ENCODE peak calls at places on chromosomes 12 and 14, in six cellular contexts. N is IMR-90, H is A549, Y is right lobe of liver, A is ovary, S is sigmoid colon. E is an unnamed sample.

GRCh38 chr14:102927346-102927877 is 4.9 kb downstream of the AMN start:
- DNase-seq in N (no peak), H (no peak), Y (no peak), A (no peak), S (no peak), E (peak; percentile 36)

GRCh38 chr12:44235674-44236073 is 399.8 kb downstream of the TMEM117 start:
- DNase-seq in N (no peak), H (no peak), Y (no peak), A (no peak), S (no peak), E (no peak)

GRCh38 chr12:94112116-94112515 is 36.3 kb upstream of the PLXNC1 start:
- DNase-seq in N (no peak), H (no peak), Y (no peak), A (no peak), S (no peak), E (no peak)

GRCh38 chr12:23579257-23579656 is 370.2 kb downstream of the SOX5 start:
- DNase-seq in N (no peak), H (no peak), Y (no peak), A (no peak), S (no peak), E (no peak)

GRCh38 chr12:96257550-96258392 is 63.6 kb downstream of the ELK3 start:
- DNase-seq in N (peak; percentile 54), H (no peak), Y (no peak), A (no peak), S (no peak), E (no peak)

GRCh38 chr12:64229240-64229639 is 7.1 kb upstream of the KICS2 start:
- DNase-seq in N (no peak), H (no peak), Y (no peak), A (no peak), S (no peak), E (no peak)

GRCh38 chr12:65490193-65490592 is 211.7 kb downstream of the MSRB3 start:
- DNase-seq in N (no peak), H (no peak), Y (no peak), A (no peak), S (no peak), E (no peak)

GRCh38 chr14:74982661-74983060 is 20.1 kb upstream of the EIF2B2 start:
- DNase-seq in N (no peak), H (no peak), Y (no peak), A (no peak), S (no peak), E (no peak)

GRCh38 chr12:64431791-64432190 is 20.1 kb upstream of the TBK1 start:
- DNase-seq in N (peak; percentile 77), H (no peak), Y (no peak), A (no peak), S (no peak), E (no peak)

GRCh38 chr12:99278899-99279298 is 368.7 kb upstream of the GARIN6 start:
- DNase-seq in N (no peak), H (no peak), Y (no peak), A (no peak), S (no peak), E (no peak)

GRCh38 chr12:123712780-123713319 is 697 bp downstream of the ATP6V0A2 start:
- DNase-seq in N (no peak), H (no peak), Y (no peak), A (no peak), S (no peak), E (peak; percentile 84)

GRCh38 chr14:55103005-55103640 is 25.9 kb upstream of the LGALS3 start:
- DNase-seq in N (peak; percentile 95), H (peak; percentile 92), Y (no peak), A (peak; percentile 87), S (peak; percentile 94), E (peak; percentile 97)

GRCh38 chr14:99966030-99966429 is 99.2 kb upstream of the EVL start:
- DNase-seq in N (no peak), H (no peak), Y (no peak), A (no peak), S (no peak), E (no peak)

GRCh38 chr14:67031920-67032774 is 157.1 kb upstream of the GARIN2 start:
- DNase-seq in N (no peak), H (no peak), Y (no peak), A (no peak), S (no peak), E (no peak)

GRCh38 chr14:31122921-31123320 is 84.7 kb downstream of the HECTD1 start:
- DNase-seq in N (no peak), H (no peak), Y (no peak), A (no peak), S (no peak), E (no peak)

GRCh38 chr12:124105546-124105945 is 132.5 kb downstream of the ZNF664 start:
- DNase-seq in N (no peak), H (no peak), Y (no peak), A (no peak), S (no peak), E (no peak)

GRCh38 chr14:99699861-99700260 is 15.8 kb downstream of the CYP46A1 start:
- DNase-seq in N (no peak), H (no peak), Y (peak; percentile 29), A (no peak), S (no peak), E (peak; percentile 40)

GRCh38 chr12:3178671-3179413 is 101.7 kb downstream of the TSPAN9 start:
- DNase-seq in N (no peak), H (no peak), Y (no peak), A (no peak), S (no peak), E (no peak)

GRCh38 chr14:78417532-78417931 is 247.4 kb downstream of the NRXN3 start:
- DNase-seq in N (no peak), H (no peak), Y (no peak), A (no peak), S (no peak), E (no peak)

GRCh38 chr12:53575502-53576264 is 50.5 kb downstream of the ATF7 start:
- DNase-seq in N (peak; percentile 83), H (peak; percentile 42), Y (no peak), A (no peak), S (no peak), E (no peak)

GRCh38 chr14:101230161-101230850 is 326.8 kb upstream of the RTL1 start:
- DNase-seq in N (no peak), H (peak; percentile 38), Y (peak; percentile 29), A (peak; percentile 40), S (no peak), E (peak; percentile 54)

GRCh38 chr12:113748707-113749432 is 217.3 kb downstream of the RBM19 start:
- DNase-seq in N (no peak), H (no peak), Y (no peak), A (no peak), S (no peak), E (no peak)

GRCh38 chr14:104075530-104076151 is 9.9 kb upstream of the ASPG start:
- DNase-seq in N (no peak), H (no peak), Y (no peak), A (no peak), S (no peak), E (no peak)
- TF ChIP-seq POLR2A in N (no peak), H (no peak), Y (no peak), A (no peak), S (no peak), E (no peak)

DNA sequence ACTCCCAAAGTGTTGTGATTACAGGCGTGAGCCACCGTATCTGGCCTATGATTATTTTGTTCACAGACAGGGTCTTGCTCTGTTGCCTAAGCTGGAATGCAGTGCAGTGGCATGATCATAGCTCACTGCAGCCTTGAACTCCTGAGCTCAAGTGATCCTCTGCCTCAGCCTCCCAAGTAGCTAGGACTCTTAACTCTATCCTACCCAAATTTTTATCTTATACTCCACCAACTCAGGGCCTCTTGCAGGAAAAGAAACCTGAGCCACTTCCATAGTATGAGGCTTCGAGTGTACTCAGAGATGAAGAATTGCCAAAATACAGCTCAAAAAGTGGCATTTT is 828 bp downstream of the MMAB start:
- DNase-seq in N (no peak), H (no peak), Y (no peak), A (no peak), S (no peak), E (no peak)
- H3K4me3 ChIP-seq in N (no peak overlapping the region), H (peak overlapping the region; percentile 77), Y (peak overlapping the region; percentile 66), A (peak overlapping the region; percentile 77), S (peak overlapping the region; percentile 73), E (no peak overlapping the region)

GRCh38 chr12:128737292-128737966 is 86.3 kb downstream of the SLC15A4 start:
- DNase-seq in N (no peak), H (no peak), Y (no peak), A (no peak), S (no peak), E (no peak)
- TF ChIP-seq CTCF in N (no peak), H (no peak), Y (no peak), A (no peak), S (no peak), E (no peak)

GRCh38 chr14:23071244-23071974 is 14.1 kb upstream of the CDH24 start:
- DNase-seq in N (peak; percentile 94), H (peak; percentile 96), Y (peak; percentile 87), A (peak; percentile 83), S (peak; percentile 95), E (peak; percentile 85)
- TF ChIP-seq POLR2A in N (peak; percentile 56), H (peak; percentile 85), Y (peak; percentile 62), A (no peak), S (no peak), E (no peak)

DNA sequence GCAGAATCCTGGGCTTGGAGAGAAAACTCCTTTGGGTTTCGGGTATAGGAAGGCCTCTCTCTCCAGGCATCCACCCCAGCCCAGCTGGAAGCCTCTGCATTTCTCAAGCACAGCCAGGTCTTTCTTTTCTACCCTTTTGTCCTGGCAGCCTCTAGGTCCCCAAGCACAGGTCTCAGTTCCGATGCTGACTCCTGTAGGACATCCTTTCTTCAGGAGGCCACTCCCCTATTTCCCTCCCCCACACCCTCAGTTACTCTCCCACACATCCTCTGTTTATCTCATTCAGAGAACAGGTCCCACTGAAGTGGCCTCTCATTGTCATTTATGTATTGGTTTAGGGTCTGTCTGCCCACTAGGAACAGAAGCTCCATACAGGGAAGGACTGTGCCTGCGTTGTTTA is 352.6 kb downstream of the VRK1 start:
- DNase-seq in N (no peak), H (no peak), Y (no peak), A (no peak), S (no peak), E (no peak)
- H3K4me3 ChIP-seq in N (no peak overlapping the region), H (no peak overlapping the region), Y (no peak overlapping the region), A (no peak overlapping the region), S (no peak overlapping the region), E (no peak overlapping the region)

GRCh38 chr12:2118061-2118460 is 65.3 kb downstream of the CACNA1C start:
- DNase-seq in N (no peak), H (no peak), Y (no peak), A (no peak), S (peak; percentile 64), E (no peak)
- TF ChIP-seq CTCF in N (no peak), H (no peak), Y (no peak), A (no peak), S (no peak), E (no peak)

E was measured in lower leg skin.